ENCODE peak calls at places on chromosome 11, in ten cellular contexts. One of them, this sample, is unnamed.

GRCh38 chr11:1202776-1203504 is 19.9 kb upstream of the MUC5B start:
- DNase-seq in mucosa of descending colon: peak
- DNase-seq in NCI-H1105 treated with DMSO at 0.1 percent for 48 hours: peak
- DNase-seq in Kasumi-1: peak
- DNase-seq in stimulated activated CD4-positive, alpha-beta T cell treated with anti-CD3 and anti-CD28 coated beads, Interleukin-12 subunit alpha, Interleukin-12 subunit beta, amount 100 ng/mL, for 24 hours: peak
- DNase-seq in iris pigment epithelial cell: peak
- DNase-seq in heart right ventricle: peak
- DNase-seq in amniotic stem cell: no peak
- DNase-seq in T-cell: peak
- DNase-seq in WERI-Rb-1: peak
- DNase-seq in this sample: peak

GRCh38 chr11:75160328-75160757 is 9.4 kb downstream of the SLCO2B1 start:
- DNase-seq in mucosa of descending colon: no peak
- DNase-seq in NCI-H1105 treated with DMSO at 0.1 percent for 48 hours: no peak
- DNase-seq in Kasumi-1: peak
- DNase-seq in stimulated activated CD4-positive, alpha-beta T cell treated with anti-CD3 and anti-CD28 coated beads, Interleukin-12 subunit alpha, Interleukin-12 subunit beta, amount 100 ng/mL, for 24 hours: no peak
- DNase-seq in iris pigment epithelial cell: no peak
- DNase-seq in heart right ventricle: no peak
- DNase-seq in amniotic stem cell: no peak
- DNase-seq in T-cell: no peak
- DNase-seq in WERI-Rb-1: no peak
- DNase-seq in this sample: no peak

GRCh38 chr11:26599421-26599820 is 27.4 kb upstream of the MUC15 start:
- DNase-seq in mucosa of descending colon: no peak
- DNase-seq in NCI-H1105 treated with DMSO at 0.1 percent for 48 hours: peak
- DNase-seq in Kasumi-1: no peak
- DNase-seq in stimulated activated CD4-positive, alpha-beta T cell treated with anti-CD3 and anti-CD28 coated beads, Interleukin-12 subunit alpha, Interleukin-12 subunit beta, amount 100 ng/mL, for 24 hours: no peak
- DNase-seq in iris pigment epithelial cell: peak
- DNase-seq in heart right ventricle: no peak
- DNase-seq in amniotic stem cell: no peak
- DNase-seq in T-cell: no peak
- DNase-seq in WERI-Rb-1: no peak
- DNase-seq in this sample: no peak

GRCh38 chr11:119805663-119806062 is 76.7 kb upstream of the NECTIN1 start:
- DNase-seq in mucosa of descending colon: no peak
- DNase-seq in NCI-H1105 treated with DMSO at 0.1 percent for 48 hours: no peak
- DNase-seq in Kasumi-1: no peak
- DNase-seq in stimulated activated CD4-positive, alpha-beta T cell treated with anti-CD3 and anti-CD28 coated beads, Interleukin-12 subunit alpha, Interleukin-12 subunit beta, amount 100 ng/mL, for 24 hours: no peak
- DNase-seq in iris pigment epithelial cell: no peak
- DNase-seq in heart right ventricle: no peak
- DNase-seq in amniotic stem cell: no peak
- DNase-seq in T-cell: no peak
- DNase-seq in WERI-Rb-1: no peak
- DNase-seq in this sample: no peak

GRCh38 chr11:64600281-64600992 is 9.4 kb downstream of the SLC22A12 start:
- DNase-seq in mucosa of descending colon: peak
- DNase-seq in NCI-H1105 treated with DMSO at 0.1 percent for 48 hours: no peak
- DNase-seq in Kasumi-1: no peak
- DNase-seq in stimulated activated CD4-positive, alpha-beta T cell treated with anti-CD3 and anti-CD28 coated beads, Interleukin-12 subunit alpha, Interleukin-12 subunit beta, amount 100 ng/mL, for 24 hours: no peak
- DNase-seq in iris pigment epithelial cell: no peak
- DNase-seq in heart right ventricle: no peak
- DNase-seq in amniotic stem cell: no peak
- DNase-seq in T-cell: no peak
- DNase-seq in WERI-Rb-1: no peak
- DNase-seq in this sample: peak

GRCh38 chr11:46381046-46381835 is at the start of gene MDK:
- DNase-seq in mucosa of descending colon: no peak
- DNase-seq in NCI-H1105 treated with DMSO at 0.1 percent for 48 hours: peak
- DNase-seq in Kasumi-1: no peak
- DNase-seq in stimulated activated CD4-positive, alpha-beta T cell treated with anti-CD3 and anti-CD28 coated beads, Interleukin-12 subunit alpha, Interleukin-12 subunit beta, amount 100 ng/mL, for 24 hours: no peak
- DNase-seq in iris pigment epithelial cell: no peak
- DNase-seq in heart right ventricle: peak
- DNase-seq in amniotic stem cell: no peak
- DNase-seq in T-cell: no peak
- DNase-seq in WERI-Rb-1: peak
- DNase-seq in this sample: no peak

GRCh38 chr11:30257058-30257457 is 26.2 kb downstream of the FSHB start:
- DNase-seq in mucosa of descending colon: no peak
- DNase-seq in NCI-H1105 treated with DMSO at 0.1 percent for 48 hours: no peak
- DNase-seq in Kasumi-1: no peak
- DNase-seq in stimulated activated CD4-positive, alpha-beta T cell treated with anti-CD3 and anti-CD28 coated beads, Interleukin-12 subunit alpha, Interleukin-12 subunit beta, amount 100 ng/mL, for 24 hours: no peak
- DNase-seq in iris pigment epithelial cell: no peak
- DNase-seq in heart right ventricle: no peak
- DNase-seq in amniotic stem cell: no peak
- DNase-seq in T-cell: no peak
- DNase-seq in WERI-Rb-1: no peak
- DNase-seq in this sample: no peak

GRCh38 chr11:125624756-125625213 is at the start of gene CHEK1:
- DNase-seq in mucosa of descending colon: no peak
- DNase-seq in NCI-H1105 treated with DMSO at 0.1 percent for 48 hours: no peak
- DNase-seq in Kasumi-1: peak
- DNase-seq in stimulated activated CD4-positive, alpha-beta T cell treated with anti-CD3 and anti-CD28 coated beads, Interleukin-12 subunit alpha, Interleukin-12 subunit beta, amount 100 ng/mL, for 24 hours: no peak
- DNase-seq in iris pigment epithelial cell: no peak
- DNase-seq in heart right ventricle: no peak
- DNase-seq in amniotic stem cell: no peak
- DNase-seq in T-cell: no peak
- DNase-seq in WERI-Rb-1: no peak
- DNase-seq in this sample: no peak

GRCh38 chr11:126153999-126154398 is 57.5 kb downstream of the RPUSD4 start:
- DNase-seq in mucosa of descending colon: no peak
- DNase-seq in NCI-H1105 treated with DMSO at 0.1 percent for 48 hours: peak
- DNase-seq in Kasumi-1: no peak
- DNase-seq in stimulated activated CD4-positive, alpha-beta T cell treated with anti-CD3 and anti-CD28 coated beads, Interleukin-12 subunit alpha, Interleukin-12 subunit beta, amount 100 ng/mL, for 24 hours: no peak
- DNase-seq in iris pigment epithelial cell: peak
- DNase-seq in heart right ventricle: no peak
- DNase-seq in amniotic stem cell: no peak
- DNase-seq in T-cell: no peak
- DNase-seq in WERI-Rb-1: no peak
- DNase-seq in this sample: no peak

GRCh38 chr11:96161271-96162089 is 181.5 kb downstream of the MAML2 start:
- DNase-seq in mucosa of descending colon: no peak
- DNase-seq in NCI-H1105 treated with DMSO at 0.1 percent for 48 hours: no peak
- DNase-seq in Kasumi-1: no peak
- DNase-seq in stimulated activated CD4-positive, alpha-beta T cell treated with anti-CD3 and anti-CD28 coated beads, Interleukin-12 subunit alpha, Interleukin-12 subunit beta, amount 100 ng/mL, for 24 hours: no peak
- DNase-seq in iris pigment epithelial cell: peak
- DNase-seq in heart right ventricle: no peak
- DNase-seq in amniotic stem cell: no peak
- DNase-seq in T-cell: no peak
- DNase-seq in WERI-Rb-1: no peak
- DNase-seq in this sample: no peak

GRCh38 chr11:118277312-118277711 is 13.2 kb upstream of the MPZL2 start:
- DNase-seq in mucosa of descending colon: no peak
- DNase-seq in NCI-H1105 treated with DMSO at 0.1 percent for 48 hours: no peak
- DNase-seq in Kasumi-1: no peak
- DNase-seq in stimulated activated CD4-positive, alpha-beta T cell treated with anti-CD3 and anti-CD28 coated beads, Interleukin-12 subunit alpha, Interleukin-12 subunit beta, amount 100 ng/mL, for 24 hours: no peak
- DNase-seq in iris pigment epithelial cell: peak
- DNase-seq in heart right ventricle: no peak
- DNase-seq in amniotic stem cell: no peak
- DNase-seq in T-cell: no peak
- DNase-seq in WERI-Rb-1: no peak
- DNase-seq in this sample: no peak

GRCh38 chr11:54930930-54931329 is 224.3 kb downstream of the OR4A5 start:
- DNase-seq in mucosa of descending colon: no peak
- DNase-seq in NCI-H1105 treated with DMSO at 0.1 percent for 48 hours: no peak
- DNase-seq in Kasumi-1: no peak
- DNase-seq in stimulated activated CD4-positive, alpha-beta T cell treated with anti-CD3 and anti-CD28 coated beads, Interleukin-12 subunit alpha, Interleukin-12 subunit beta, amount 100 ng/mL, for 24 hours: no peak
- DNase-seq in iris pigment epithelial cell: no peak
- DNase-seq in heart right ventricle: no peak
- DNase-seq in amniotic stem cell: no peak
- DNase-seq in T-cell: no peak
- DNase-seq in WERI-Rb-1: no peak
- DNase-seq in this sample: no peak

GRCh38 chr11:13119361-13119760 is 110.2 kb downstream of the RASSF10 start:
- DNase-seq in mucosa of descending colon: no peak
- DNase-seq in NCI-H1105 treated with DMSO at 0.1 percent for 48 hours: no peak
- DNase-seq in Kasumi-1: no peak
- DNase-seq in stimulated activated CD4-positive, alpha-beta T cell treated with anti-CD3 and anti-CD28 coated beads, Interleukin-12 subunit alpha, Interleukin-12 subunit beta, amount 100 ng/mL, for 24 hours: no peak
- DNase-seq in iris pigment epithelial cell: peak
- DNase-seq in heart right ventricle: no peak
- DNase-seq in amniotic stem cell: no peak
- DNase-seq in T-cell: no peak
- DNase-seq in WERI-Rb-1: no peak
- DNase-seq in this sample: no peak

GRCh38 chr11:93000511-93001476 is 31.3 kb downstream of the MTNR1B start:
- DNase-seq in mucosa of descending colon: no peak
- DNase-seq in NCI-H1105 treated with DMSO at 0.1 percent for 48 hours: no peak
- DNase-seq in Kasumi-1: no peak
- DNase-seq in stimulated activated CD4-positive, alpha-beta T cell treated with anti-CD3 and anti-CD28 coated beads, Interleukin-12 subunit alpha, Interleukin-12 subunit beta, amount 100 ng/mL, for 24 hours: no peak
- DNase-seq in iris pigment epithelial cell: peak
- DNase-seq in heart right ventricle: no peak
- DNase-seq in amniotic stem cell: peak
- DNase-seq in T-cell: no peak
- DNase-seq in WERI-Rb-1: no peak
- DNase-seq in this sample: no peak

GRCh38 chr11:94511932-94512781 is at the start of gene C11orf97:
- DNase-seq in mucosa of descending colon: peak
- DNase-seq in NCI-H1105 treated with DMSO at 0.1 percent for 48 hours: no peak
- DNase-seq in Kasumi-1: peak
- DNase-seq in stimulated activated CD4-positive, alpha-beta T cell treated with anti-CD3 and anti-CD28 coated beads, Interleukin-12 subunit alpha, Interleukin-12 subunit beta, amount 100 ng/mL, for 24 hours: peak
- DNase-seq in iris pigment epithelial cell: peak
- DNase-seq in heart right ventricle: peak
- DNase-seq in amniotic stem cell: no peak
- DNase-seq in T-cell: peak
- DNase-seq in WERI-Rb-1: peak
- DNase-seq in this sample: peak

GRCh38 chr11:69001301-69002081 is 11.6 kb downstream of the MRGPRF start:
- DNase-seq in mucosa of descending colon: no peak
- DNase-seq in NCI-H1105 treated with DMSO at 0.1 percent for 48 hours: no peak
- DNase-seq in Kasumi-1: no peak
- DNase-seq in stimulated activated CD4-positive, alpha-beta T cell treated with anti-CD3 and anti-CD28 coated beads, Interleukin-12 subunit alpha, Interleukin-12 subunit beta, amount 100 ng/mL, for 24 hours: no peak
- DNase-seq in iris pigment epithelial cell: no peak
- DNase-seq in heart right ventricle: no peak
- DNase-seq in amniotic stem cell: no peak
- DNase-seq in T-cell: no peak
- DNase-seq in WERI-Rb-1: no peak
- DNase-seq in this sample: peak

GRCh38 chr11:6615882-6616585 is 3.2 kb downstream of the TPP1 start:
- DNase-seq in mucosa of descending colon: no peak
- DNase-seq in NCI-H1105 treated with DMSO at 0.1 percent for 48 hours: no peak
- DNase-seq in Kasumi-1: no peak
- DNase-seq in stimulated activated CD4-positive, alpha-beta T cell treated with anti-CD3 and anti-CD28 coated beads, Interleukin-12 subunit alpha, Interleukin-12 subunit beta, amount 100 ng/mL, for 24 hours: no peak
- DNase-seq in iris pigment epithelial cell: peak
- DNase-seq in heart right ventricle: no peak
- DNase-seq in amniotic stem cell: no peak
- DNase-seq in T-cell: no peak
- DNase-seq in WERI-Rb-1: no peak
- DNase-seq in this sample: no peak

GRCh38 chr11:422249-422656 is 7.5 kb upstream of the SIGIRR start:
- DNase-seq in mucosa of descending colon: peak
- DNase-seq in NCI-H1105 treated with DMSO at 0.1 percent for 48 hours: no peak
- DNase-seq in Kasumi-1: no peak
- DNase-seq in stimulated activated CD4-positive, alpha-beta T cell treated with anti-CD3 and anti-CD28 coated beads, Interleukin-12 subunit alpha, Interleukin-12 subunit beta, amount 100 ng/mL, for 24 hours: no peak
- DNase-seq in iris pigment epithelial cell: no peak
- DNase-seq in heart right ventricle: no peak
- DNase-seq in amniotic stem cell: no peak
- DNase-seq in T-cell: no peak
- DNase-seq in WERI-Rb-1: peak
- DNase-seq in this sample: peak

GRCh38 chr11:69518081-69518950 is 36.9 kb downstream of the LINC01488 start:
- DNase-seq in mucosa of descending colon: no peak
- DNase-seq in NCI-H1105 treated with DMSO at 0.1 percent for 48 hours: no peak
- DNase-seq in Kasumi-1: no peak
- DNase-seq in stimulated activated CD4-positive, alpha-beta T cell treated with anti-CD3 and anti-CD28 coated beads, Interleukin-12 subunit alpha, Interleukin-12 subunit beta, amount 100 ng/mL, for 24 hours: no peak
- DNase-seq in iris pigment epithelial cell: peak
- DNase-seq in heart right ventricle: no peak
- DNase-seq in amniotic stem cell: no peak
- DNase-seq in T-cell: no peak
- DNase-seq in WERI-Rb-1: no peak
- DNase-seq in this sample: no peak

GRCh38 chr11:102073253-102073652 is 26.0 kb downstream of the CFAP300 start:
- DNase-seq in mucosa of descending colon: no peak
- DNase-seq in NCI-H1105 treated with DMSO at 0.1 percent for 48 hours: no peak
- DNase-seq in Kasumi-1: no peak
- DNase-seq in stimulated activated CD4-positive, alpha-beta T cell treated with anti-CD3 and anti-CD28 coated beads, Interleukin-12 subunit alpha, Interleukin-12 subunit beta, amount 100 ng/mL, for 24 hours: no peak
- DNase-seq in iris pigment epithelial cell: no peak
- DNase-seq in heart right ventricle: no peak
- DNase-seq in amniotic stem cell: no peak
- DNase-seq in T-cell: no peak
- DNase-seq in WERI-Rb-1: no peak
- DNase-seq in this sample: no peak

GRCh38 chr11:130031056-130031455 is 28.4 kb upstream of the PRDM10 start:
- DNase-seq in mucosa of descending colon: no peak
- DNase-seq in NCI-H1105 treated with DMSO at 0.1 percent for 48 hours: no peak
- DNase-seq in Kasumi-1: no peak
- DNase-seq in stimulated activated CD4-positive, alpha-beta T cell treated with anti-CD3 and anti-CD28 coated beads, Interleukin-12 subunit alpha, Interleukin-12 subunit beta, amount 100 ng/mL, for 24 hours: no peak
- DNase-seq in iris pigment epithelial cell: no peak
- DNase-seq in heart right ventricle: no peak
- DNase-seq in amniotic stem cell: no peak
- DNase-seq in T-cell: no peak
- DNase-seq in WERI-Rb-1: no peak
- DNase-seq in this sample: no peak

GRCh38 chr11:23555085-23555484 is 694.8 kb upstream of the CCDC179 start:
- DNase-seq in mucosa of descending colon: no peak
- DNase-seq in NCI-H1105 treated with DMSO at 0.1 percent for 48 hours: no peak
- DNase-seq in Kasumi-1: no peak
- DNase-seq in stimulated activated CD4-positive, alpha-beta T cell treated with anti-CD3 and anti-CD28 coated beads, Interleukin-12 subunit alpha, Interleukin-12 subunit beta, amount 100 ng/mL, for 24 hours: no peak
- DNase-seq in iris pigment epithelial cell: peak
- DNase-seq in heart right ventricle: no peak
- DNase-seq in amniotic stem cell: no peak
- DNase-seq in T-cell: no peak
- DNase-seq in WERI-Rb-1: no peak
- DNase-seq in this sample: no peak

GRCh38 chr11:70077411-70078094 is 564 bp upstream of the ANO1 start:
- DNase-seq in mucosa of descending colon: no peak
- DNase-seq in NCI-H1105 treated with DMSO at 0.1 percent for 48 hours: no peak
- DNase-seq in Kasumi-1: no peak
- DNase-seq in stimulated activated CD4-positive, alpha-beta T cell treated with anti-CD3 and anti-CD28 coated beads, Interleukin-12 subunit alpha, Interleukin-12 subunit beta, amount 100 ng/mL, for 24 hours: no peak
- DNase-seq in iris pigment epithelial cell: no peak
- DNase-seq in heart right ventricle: no peak
- DNase-seq in amniotic stem cell: no peak
- DNase-seq in T-cell: no peak
- DNase-seq in WERI-Rb-1: peak
- DNase-seq in this sample: no peak

GRCh38 chr11:129817282-129818051 is 1.8 kb downstream of the TMEM45B start:
- DNase-seq in mucosa of descending colon: no peak
- DNase-seq in NCI-H1105 treated with DMSO at 0.1 percent for 48 hours: no peak
- DNase-seq in Kasumi-1: no peak
- DNase-seq in stimulated activated CD4-positive, alpha-beta T cell treated with anti-CD3 and anti-CD28 coated beads, Interleukin-12 subunit alpha, Interleukin-12 subunit beta, amount 100 ng/mL, for 24 hours: no peak
- DNase-seq in iris pigment epithelial cell: no peak
- DNase-seq in heart right ventricle: no peak
- DNase-seq in amniotic stem cell: no peak
- DNase-seq in T-cell: no peak
- DNase-seq in WERI-Rb-1: no peak
- DNase-seq in this sample: no peak

GRCh38 chr11:125944350-125945010 is 1.4 kb upstream of the VSIG10L2 start:
- DNase-seq in mucosa of descending colon: no peak
- DNase-seq in NCI-H1105 treated with DMSO at 0.1 percent for 48 hours: no peak
- DNase-seq in Kasumi-1: no peak
- DNase-seq in stimulated activated CD4-positive, alpha-beta T cell treated with anti-CD3 and anti-CD28 coated beads, Interleukin-12 subunit alpha, Interleukin-12 subunit beta, amount 100 ng/mL, for 24 hours: no peak
- DNase-seq in iris pigment epithelial cell: no peak
- DNase-seq in heart right ventricle: no peak
- DNase-seq in amniotic stem cell: no peak
- DNase-seq in T-cell: no peak
- DNase-seq in WERI-Rb-1: no peak
- DNase-seq in this sample: no peak

GRCh38 chr11:115493905-115494304 is 10.3 kb downstream of the CADM1 start:
- DNase-seq in mucosa of descending colon: no peak
- DNase-seq in NCI-H1105 treated with DMSO at 0.1 percent for 48 hours: no peak
- DNase-seq in Kasumi-1: no peak
- DNase-seq in stimulated activated CD4-positive, alpha-beta T cell treated with anti-CD3 and anti-CD28 coated beads, Interleukin-12 subunit alpha, Interleukin-12 subunit beta, amount 100 ng/mL, for 24 hours: no peak
- DNase-seq in iris pigment epithelial cell: no peak
- DNase-seq in heart right ventricle: no peak
- DNase-seq in amniotic stem cell: no peak
- DNase-seq in T-cell: no peak
- DNase-seq in WERI-Rb-1: no peak
- DNase-seq in this sample: no peak

GRCh38 chr11:131066551-131066950 is 150.3 kb upstream of the SNX19 start:
- DNase-seq in mucosa of descending colon: no peak
- DNase-seq in NCI-H1105 treated with DMSO at 0.1 percent for 48 hours: no peak
- DNase-seq in Kasumi-1: no peak
- DNase-seq in stimulated activated CD4-positive, alpha-beta T cell treated with anti-CD3 and anti-CD28 coated beads, Interleukin-12 subunit alpha, Interleukin-12 subunit beta, amount 100 ng/mL, for 24 hours: no peak
- DNase-seq in iris pigment epithelial cell: no peak
- DNase-seq in heart right ventricle: no peak
- DNase-seq in amniotic stem cell: no peak
- DNase-seq in T-cell: no peak
- DNase-seq in WERI-Rb-1: no peak
- DNase-seq in this sample: no peak

GRCh38 chr11:73439002-73439843 is 63.0 kb downstream of the RELT start:
- DNase-seq in mucosa of descending colon: no peak
- DNase-seq in NCI-H1105 treated with DMSO at 0.1 percent for 48 hours: no peak
- DNase-seq in Kasumi-1: no peak
- DNase-seq in stimulated activated CD4-positive, alpha-beta T cell treated with anti-CD3 and anti-CD28 coated beads, Interleukin-12 subunit alpha, Interleukin-12 subunit beta, amount 100 ng/mL, for 24 hours: no peak
- DNase-seq in iris pigment epithelial cell: no peak
- DNase-seq in heart right ventricle: no peak
- DNase-seq in amniotic stem cell: no peak
- DNase-seq in T-cell: no peak
- DNase-seq in WERI-Rb-1: no peak
- DNase-seq in this sample: no peak

This sample was measured in Right ventricle myocardium superior.